ENCODE peak calls at places on chromosome 14, in six cellular contexts. L, Q, H, T, S and N are unnamed samples.

GRCh38 chr14:32363761-32364160 is 34.7 kb downstream of the AKAP6 start:
- DNase-seq in L (no peak), Q (no peak), H (no peak), T (no peak), S (no peak), N (no peak)

GRCh38 chr14:31944256-31945073 is 132.6 kb upstream of the ARHGAP5 start:
- DNase-seq in L (no peak), Q (peak), H (no peak), T (no peak), S (no peak), N (no peak)

GRCh38 chr14:101731187-101732080 is 30.1 kb upstream of the PPP2R5C start:
- DNase-seq in L (peak), Q (peak), H (peak), T (peak), S (peak), N (peak)

GRCh38 chr14:77641534-77642341 is 25.3 kb upstream of the SPTLC2 start:
- DNase-seq in L (peak), Q (peak), H (peak), T (no peak), S (peak), N (no peak)

GRCh38 chr14:46499521-46499920 is 152.1 kb downstream of the RPL10L start:
- DNase-seq in L (no peak), Q (no peak), H (no peak), T (no peak), S (no peak), N (no peak)

GRCh38 chr14:94384342-94384741 is 4.1 kb downstream of the SERPINA1 start:
- DNase-seq in L (no peak), Q (no peak), H (peak), T (no peak), S (no peak), N (no peak)

GRCh38 chr14:65296402-65296801 is 116.1 kb upstream of the FUT8 start:
- DNase-seq in L (no peak), Q (no peak), H (no peak), T (no peak), S (no peak), N (no peak)

GRCh38 chr14:85573406-85573805 is 43.5 kb downstream of the FLRT2 start:
- DNase-seq in L (no peak), Q (no peak), H (no peak), T (no peak), S (no peak), N (no peak)

GRCh38 chr14:91352101-91352500 is 65.5 kb downstream of the CCDC88C start:
- DNase-seq in L (no peak), Q (no peak), H (peak), T (no peak), S (peak), N (no peak)

GRCh38 chr14:58794993-58795762 is 157.4 kb downstream of the DACT1 start:
- DNase-seq in L (no peak), Q (no peak), H (no peak), T (no peak), S (peak), N (no peak)

GRCh38 chr14:39266589-39266870 is 32.8 kb downstream of the MIA2 start:
- DNase-seq in L (no peak), Q (no peak), H (peak), T (peak), S (peak), N (no peak)

GRCh38 chr14:70188608-70189540 is at the start of gene SLC8A3:
- DNase-seq in L (no peak), Q (no peak), H (peak), T (peak), S (peak), N (no peak)

GRCh38 chr14:63205850-63206249 is 1.6 kb downstream of the RHOJ start:
- DNase-seq in L (no peak), Q (no peak), H (no peak), T (no peak), S (no peak), N (no peak)

GRCh38 chr14:99757331-99758070 is 35.7 kb upstream of the EML1 start:
- DNase-seq in L (no peak), Q (no peak), H (no peak), T (peak), S (no peak), N (peak)

GRCh38 chr14:105537580-105538474 is 11.4 kb downstream of the TMEM121 start:
- DNase-seq in L (peak), Q (peak), H (peak), T (no peak), S (peak), N (no peak)

GRCh38 chr14:88698651-88699050 is 94.1 kb downstream of the EML5 start:
- DNase-seq in L (no peak), Q (no peak), H (no peak), T (no peak), S (no peak), N (no peak)

GRCh38 chr14:68124885-68125731 is 305.5 kb downstream of the RAD51B start:
- DNase-seq in L (no peak), Q (no peak), H (no peak), T (no peak), S (no peak), N (peak)

GRCh38 chr14:60561845-60562746 is 53.1 kb downstream of the SIX6 start:
- DNase-seq in L (no peak), Q (peak), H (peak), T (peak), S (peak), N (peak)

GRCh38 chr14:89337912-89338311 is 79.1 kb downstream of the FOXN3 start:
- DNase-seq in L (no peak), Q (no peak), H (no peak), T (no peak), S (no peak), N (no peak)

GRCh38 chr14:81018714-81019512 is 63.5 kb downstream of the TSHR start:
- DNase-seq in L (no peak), Q (no peak), H (no peak), T (no peak), S (no peak), N (no peak)

GRCh38 chr14:61927521-61927920 is 165.3 kb downstream of the SNAPC1 start:
- DNase-seq in L (no peak), Q (no peak), H (no peak), T (no peak), S (no peak), N (peak)